ENCODE peak calls at places on chromosomes 1 and 21, in five cellular contexts. Y is Kasumi-1, A is stomach, K is tibial nerve, Z is AG08396. B is an unnamed sample.

GRCh38 chr1:4745560-4745959 is 91.2 kb downstream of the AJAP1 start:
- DNase-seq in Y (no peak), A (no peak), K (no peak), Z (no peak), B (no peak)

GRCh38 chr1:207672525-207673130 is 27.7 kb downstream of the CR1L start:
- DNase-seq in Y (peak), A (peak), K (no peak), Z (peak), B (peak)

GRCh38 chr21:27158967-27159366 is 192.1 kb upstream of the ADAMTS5 start:
- DNase-seq in Y (no peak), A (no peak), K (no peak), Z (no peak), B (no peak)

GRCh38 chr1:3000214-3000613 is 21.1 kb upstream of the ACTRT2 start:
- DNase-seq in Y (no peak), A (no peak), K (no peak), Z (no peak), B (no peak)

GRCh38 chr1:21355956-21356355 is 65.7 kb upstream of the ECE1 start:
- DNase-seq in Y (no peak), A (no peak), K (no peak), Z (no peak), B (no peak)

GRCh38 chr21:45074818-45075605 is 632 bp downstream of the ADARB1 start:
- DNase-seq in Y (no peak), A (peak), K (no peak), Z (peak), B (peak)

GRCh38 chr1:20601123-20601825 is 12.4 kb downstream of the CDA start:
- DNase-seq in Y (no peak), A (no peak), K (no peak), Z (no peak), B (no peak)

GRCh38 chr1:183306317-183307042 is 111.7 kb downstream of the NMNAT2 start:
- DNase-seq in Y (peak), A (no peak), K (no peak), Z (no peak), B (no peak)

GRCh38 chr1:205543351-205544305 is 39.2 kb downstream of the CDK18 start:
- DNase-seq in Y (no peak), A (peak), K (peak), Z (peak), B (peak)

GRCh38 chr1:172343246-172344099 is 77.0 kb upstream of the C1orf105 start:
- DNase-seq in Y (peak), A (no peak), K (no peak), Z (peak), B (no peak)

GRCh38 chr1:3540876-3541275 is 70.4 kb downstream of the MEGF6 start:
- DNase-seq in Y (no peak), A (no peak), K (no peak), Z (no peak), B (no peak)

GRCh38 chr21:39518845-39519205 is 67.1 kb downstream of the SH3BGR start:
- DNase-seq in Y (no peak), A (no peak), K (no peak), Z (no peak), B (no peak)

GRCh38 chr1:199685369-199685768 is 342.1 kb upstream of the NR5A2 start:
- DNase-seq in Y (no peak), A (no peak), K (no peak), Z (peak), B (no peak)

GRCh38 chr21:29277442-29277841 is 21.3 kb upstream of the BACH1 start:
- DNase-seq in Y (no peak), A (no peak), K (no peak), Z (no peak), B (no peak)

GRCh38 chr1:2972011-2972878 is 49.0 kb upstream of the ACTRT2 start:
- DNase-seq in Y (no peak), A (no peak), K (no peak), Z (no peak), B (no peak)

GRCh38 chr1:24551910-24552571 is 3.8 kb upstream of the NCMAP start:
- DNase-seq in Y (no peak), A (no peak), K (no peak), Z (no peak), B (no peak)

GRCh38 chr1:37741130-37741529 is 23.8 kb downstream of the EPHA10 start:
- DNase-seq in Y (no peak), A (no peak), K (peak), Z (no peak), B (no peak)

GRCh38 chr1:112721966-112722524 is 6.9 kb upstream of the PPM1J start:
- DNase-seq in Y (no peak), A (no peak), K (no peak), Z (no peak), B (no peak)

GRCh38 chr1:195195423-195196057 is 1412.7 kb downstream of the KCNT2 start:
- DNase-seq in Y (no peak), A (no peak), K (no peak), Z (no peak), B (no peak)

GRCh38 chr1:29703596-29703995 is 467.3 kb downstream of the PTPRU start:
- DNase-seq in Y (peak), A (no peak), K (peak), Z (peak), B (peak)

GRCh38 chr1:35115459-35116383 is 36.5 kb downstream of the ZMYM1 start:
- DNase-seq in Y (no peak), A (no peak), K (no peak), Z (no peak), B (no peak)

GRCh38 chr1:41806472-41807155 is 112.1 kb downstream of the HIVEP3 start:
- DNase-seq in Y (no peak), A (no peak), K (no peak), Z (no peak), B (no peak)

GRCh38 chr1:3373700-3374405 is 80.6 kb upstream of the ARHGEF16 start:
- DNase-seq in Y (no peak), A (no peak), K (no peak), Z (no peak), B (no peak)

GRCh38 chr1:113542221-113542701 is 151.9 kb downstream of the MAGI3 start:
- DNase-seq in Y (peak), A (no peak), K (no peak), Z (no peak), B (no peak)